ENCODE peak calls at places on chromosomes 13 and 19, in six cellular contexts. M is H54; K is naive B cell; S is renal cortical epithelial cell; B is EH; W is activated CD8-positive, alpha-beta memory T cell treated with anti-CD3 and anti-CD28 coated beads for 24 hours. J is an unnamed sample.

GRCh38 chr13:41130356-41130755 is 2.2 kb downstream of the KBTBD6 start:
- DNase-seq in M (no peak), K (no peak), S (no peak), B (peak), W (no peak), J (no peak)

GRCh38 chr19:23415561-23416191 is 20.4 kb upstream of the ZNF91 start:
- DNase-seq in M (peak), K (no peak), S (peak), B (peak), W (peak), J (peak)

GRCh38 chr13:50831510-50831909 is 12.0 kb downstream of the DLEU7 start:
- DNase-seq in M (no peak), K (no peak), S (no peak), B (no peak), W (no peak), J (no peak)

GRCh38 chr19:56110515-56111448 is 10.3 kb downstream of the ZNF787 start:
- DNase-seq in M (peak), K (no peak), S (peak), B (no peak), W (no peak), J (peak)

GRCh38 chr19:13164370-13165090 is 14.3 kb downstream of the IER2 start:
- DNase-seq in M (no peak), K (peak), S (peak), B (peak), W (peak), J (no peak)

GRCh38 chr13:101098873-101099272 is 317.4 kb downstream of the NALCN start:
- DNase-seq in M (no peak), K (no peak), S (no peak), B (peak), W (no peak), J (no peak)

GRCh38 chr13:83940742-83941141 is 58.5 kb upstream of the SLITRK1 start:
- DNase-seq in M (no peak), K (no peak), S (no peak), B (peak), W (no peak), J (no peak)

GRCh38 chr19:53818756-53819155 is 5.4 kb downstream of the NLRP12 start:
- DNase-seq in M (no peak), K (no peak), S (no peak), B (no peak), W (no peak), J (no peak)

GRCh38 chr19:19498255-19498991 is 16.9 kb downstream of the TSSK6 start:
- DNase-seq in M (no peak), K (no peak), S (no peak), B (no peak), W (no peak), J (no peak)

GRCh38 chr19:10227215-10227971 is 3.7 kb downstream of the S1PR2 start:
- DNase-seq in M (no peak), K (no peak), S (no peak), B (peak), W (no peak), J (peak)

GRCh38 chr19:54100560-54100959 is at the start of gene OSCAR:
- DNase-seq in M (no peak), K (no peak), S (no peak), B (peak), W (no peak), J (no peak)

GRCh38 chr19:45615795-45616708 is 14.0 kb upstream of the GPR4 start:
- DNase-seq in M (peak), K (peak), S (peak), B (peak), W (peak), J (peak)

GRCh38 chr13:32056316-32056715 is 24.7 kb downstream of the FRY start:
- DNase-seq in M (no peak), K (no peak), S (no peak), B (no peak), W (no peak), J (no peak)

GRCh38 chr13:111359930-111360329 is 39.5 kb downstream of the TEX29 start:
- DNase-seq in M (no peak), K (no peak), S (no peak), B (no peak), W (no peak), J (no peak)

J was measured in choroid plexus epithelial cell.